ENCODE peak calls at places on chromosomes 6 and 20, in five cellular contexts. One of them, this sample, is unnamed.

GRCh38 chr20:63372971-63373885 is 12.1 kb upstream of the CHRNA4 start:
- DNase-seq in thyroid gland: no peak
- DNase-seq in effector memory CD4-positive, alpha-beta T cell: no peak
- DNase-seq in tibial nerve: no peak
- DNase-seq in left ventricle myocardium inferior: no peak
- DNase-seq in this sample: no peak

GRCh38 chr6:157530126-157530525 is 149.1 kb downstream of the ZDHHC14 start:
- DNase-seq in effector memory CD4-positive, alpha-beta T cell: no peak
- DNase-seq in thyroid gland: no peak
- DNase-seq in left ventricle myocardium inferior: no peak
- DNase-seq in tibial nerve: no peak
- DNase-seq in this sample: no peak

GRCh38 chr20:40654876-40655275 is 34.2 kb downstream of the MAFB start:
- DNase-seq in left ventricle myocardium inferior: peak; percentile 53
- DNase-seq in effector memory CD4-positive, alpha-beta T cell: no peak
- DNase-seq in tibial nerve: peak; percentile 21
- DNase-seq in thyroid gland: no peak
- DNase-seq in this sample: no peak

GRCh38 chr20:37823276-37823980 is 79.5 kb upstream of the VSTM2L start:
- DNase-seq in left ventricle myocardium inferior: no peak
- DNase-seq in effector memory CD4-positive, alpha-beta T cell: no peak
- DNase-seq in thyroid gland: no peak
- DNase-seq in tibial nerve: no peak
- DNase-seq in this sample: no peak

GRCh38 chr20:35306931-35307517 is 14.8 kb upstream of the FAM83C start:
- DNase-seq in effector memory CD4-positive, alpha-beta T cell: no peak
- DNase-seq in tibial nerve: peak; percentile 26
- DNase-seq in left ventricle myocardium inferior: peak; percentile 25
- DNase-seq in thyroid gland: peak; percentile 62
- DNase-seq in this sample: peak; percentile 52

GRCh38 chr6:91646649-91647048 is 1059.8 kb upstream of the MAP3K7 start:
- DNase-seq in tibial nerve: no peak
- DNase-seq in left ventricle myocardium inferior: no peak
- DNase-seq in thyroid gland: no peak
- DNase-seq in effector memory CD4-positive, alpha-beta T cell: no peak
- DNase-seq in this sample: no peak

GRCh38 chr20:17941087-17941825 is 27.3 kb downstream of the SNX5 start:
- DNase-seq in effector memory CD4-positive, alpha-beta T cell: no peak
- DNase-seq in tibial nerve: no peak
- DNase-seq in left ventricle myocardium inferior: no peak
- DNase-seq in thyroid gland: no peak
- DNase-seq in this sample: no peak

GRCh38 chr6:97292671-97293070 is 9.7 kb upstream of the MMS22L start:
- DNase-seq in effector memory CD4-positive, alpha-beta T cell: no peak
- DNase-seq in thyroid gland: no peak
- DNase-seq in tibial nerve: no peak
- DNase-seq in left ventricle myocardium inferior: no peak
- DNase-seq in this sample: no peak

GRCh38 chr6:21305827-21306469 is 287.6 kb upstream of the SOX4 start:
- DNase-seq in left ventricle myocardium inferior: no peak
- DNase-seq in thyroid gland: no peak
- DNase-seq in tibial nerve: no peak
- DNase-seq in effector memory CD4-positive, alpha-beta T cell: no peak
- DNase-seq in this sample: no peak

GRCh38 chr20:46388201-46388836 is 18.1 kb downstream of the ELMO2 start:
- DNase-seq in tibial nerve: no peak
- DNase-seq in effector memory CD4-positive, alpha-beta T cell: no peak
- DNase-seq in left ventricle myocardium inferior: no peak
- DNase-seq in thyroid gland: no peak
- DNase-seq in this sample: no peak

GRCh38 chr6:149815788-149816187 is 48.4 kb downstream of the LRP11 start:
- DNase-seq in thyroid gland: no peak
- DNase-seq in effector memory CD4-positive, alpha-beta T cell: no peak
- DNase-seq in left ventricle myocardium inferior: no peak
- DNase-seq in tibial nerve: no peak
- DNase-seq in this sample: no peak

GRCh38 chr6:69487688-69488087 is 309.1 kb downstream of the LMBRD1 start:
- DNase-seq in tibial nerve: no peak
- DNase-seq in effector memory CD4-positive, alpha-beta T cell: no peak
- DNase-seq in left ventricle myocardium inferior: no peak
- DNase-seq in thyroid gland: no peak
- DNase-seq in this sample: no peak

GRCh38 chr6:10791673-10792072 is 44.1 kb downstream of the TMEM14B start:
- DNase-seq in left ventricle myocardium inferior: no peak
- DNase-seq in effector memory CD4-positive, alpha-beta T cell: no peak
- DNase-seq in tibial nerve: no peak
- DNase-seq in thyroid gland: no peak
- DNase-seq in this sample: no peak

GRCh38 chr6:148518371-148519156 is 175.9 kb downstream of the SASH1 start:
- DNase-seq in left ventricle myocardium inferior: peak; percentile 53
- DNase-seq in effector memory CD4-positive, alpha-beta T cell: no peak
- DNase-seq in tibial nerve: peak; percentile 49
- DNase-seq in thyroid gland: no peak
- DNase-seq in this sample: no peak

GRCh38 chr6:5968817-5969726 is 37.7 kb downstream of the NRN1 start:
- DNase-seq in tibial nerve: no peak
- DNase-seq in thyroid gland: peak; percentile 87
- DNase-seq in left ventricle myocardium inferior: peak; percentile 62
- DNase-seq in effector memory CD4-positive, alpha-beta T cell: no peak
- DNase-seq in this sample: peak; percentile 56

GRCh38 chr6:82015043-82015442 is 232.5 kb downstream of the IBTK start:
- DNase-seq in tibial nerve: no peak
- DNase-seq in thyroid gland: no peak
- DNase-seq in effector memory CD4-positive, alpha-beta T cell: no peak
- DNase-seq in left ventricle myocardium inferior: no peak
- DNase-seq in this sample: no peak

GRCh38 chr6:166561766-166562165 is 24.7 kb downstream of the RAMACL start:
- DNase-seq in thyroid gland: no peak
- DNase-seq in tibial nerve: no peak
- DNase-seq in left ventricle myocardium inferior: no peak
- DNase-seq in effector memory CD4-positive, alpha-beta T cell: no peak
- DNase-seq in this sample: no peak

DNA sequence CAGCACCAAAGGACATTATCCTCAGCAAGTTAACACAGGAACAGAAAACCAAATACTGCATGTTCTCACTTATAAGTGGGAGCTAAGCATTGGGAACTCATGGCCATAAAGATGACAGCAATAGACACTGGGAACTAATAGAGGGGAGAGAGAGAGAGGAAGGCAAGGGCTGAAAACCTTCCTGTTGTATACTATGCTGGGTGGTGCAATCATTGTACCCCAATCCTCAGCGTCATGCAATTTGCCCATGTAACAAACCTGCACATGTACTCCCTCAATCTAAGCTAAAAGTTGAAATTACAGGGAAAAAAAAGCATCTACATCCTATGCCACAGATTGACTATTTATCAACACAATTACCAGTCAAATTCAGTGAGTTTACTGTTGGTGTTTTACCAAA is 20.0 kb upstream of the VNN1 start:
- DNase-seq in left ventricle myocardium inferior: no peak
- DNase-seq in effector memory CD4-positive, alpha-beta T cell: no peak
- DNase-seq in tibial nerve: no peak
- DNase-seq in thyroid gland: no peak
- DNase-seq in this sample: no peak
- H3K27ac ChIP-seq in left ventricle myocardium inferior: no peak overlapping the region
- H3K27ac ChIP-seq in effector memory CD4-positive, alpha-beta T cell: no peak overlapping the region
- H3K27ac ChIP-seq in tibial nerve: no peak overlapping the region
- H3K27ac ChIP-seq in thyroid gland: no peak overlapping the region
- H3K27ac ChIP-seq in this sample: no peak overlapping the region

DNA sequence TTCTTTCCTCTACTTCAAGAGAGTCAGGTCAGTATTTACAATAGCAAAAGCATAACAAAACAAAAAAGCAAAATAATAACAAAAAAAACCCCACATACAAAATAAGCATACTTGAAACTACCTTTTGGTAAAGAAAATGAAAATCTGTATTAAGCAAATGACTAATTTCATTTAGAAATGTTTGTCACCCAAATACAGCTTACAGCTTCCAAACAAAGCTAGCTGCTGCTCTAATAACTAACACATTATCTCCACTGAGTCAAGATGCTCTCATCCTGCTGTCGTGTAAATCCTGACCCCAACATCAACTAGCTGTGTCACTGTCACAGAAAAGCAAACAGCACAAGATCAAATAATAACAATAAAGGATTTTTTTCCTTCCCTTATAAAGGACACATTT is 21.7 kb downstream of the MAP7 start:
- DNase-seq in effector memory CD4-positive, alpha-beta T cell: no peak
- DNase-seq in tibial nerve: no peak
- DNase-seq in thyroid gland: no peak
- DNase-seq in left ventricle myocardium inferior: no peak
- DNase-seq in this sample: no peak
- H3K27ac ChIP-seq in effector memory CD4-positive, alpha-beta T cell: no peak overlapping the region
- H3K27ac ChIP-seq in tibial nerve: no peak overlapping the region
- H3K27ac ChIP-seq in thyroid gland: no peak overlapping the region
- H3K27ac ChIP-seq in left ventricle myocardium inferior: no peak overlapping the region
- H3K27ac ChIP-seq in this sample: no peak overlapping the region

GRCh38 chr6:22827760-22828159 is 258.4 kb downstream of the HDGFL1 start:
- DNase-seq in thyroid gland: no peak
- DNase-seq in tibial nerve: no peak
- DNase-seq in left ventricle myocardium inferior: no peak
- DNase-seq in effector memory CD4-positive, alpha-beta T cell: no peak
- DNase-seq in this sample: no peak
- H3K27ac ChIP-seq in thyroid gland: peak overlapping the region; percentile 87
- H3K27ac ChIP-seq in tibial nerve: no peak overlapping the region
- H3K27ac ChIP-seq in left ventricle myocardium inferior: peak overlapping the region; percentile 67
- H3K27ac ChIP-seq in effector memory CD4-positive, alpha-beta T cell: no peak overlapping the region
- H3K27ac ChIP-seq in this sample: peak overlapping the region; percentile 65

GRCh38 chr6:37187321-37188022 is 17.5 kb downstream of the PIM1 start:
- DNase-seq in tibial nerve: no peak
- DNase-seq in left ventricle myocardium inferior: no peak
- DNase-seq in effector memory CD4-positive, alpha-beta T cell: no peak
- DNase-seq in thyroid gland: no peak
- DNase-seq in this sample: no peak
- H3K27ac ChIP-seq in tibial nerve: no peak overlapping the region
- H3K27ac ChIP-seq in left ventricle myocardium inferior: no peak overlapping the region
- H3K27ac ChIP-seq in effector memory CD4-positive, alpha-beta T cell: peak overlapping the region; percentile 4
- H3K27ac ChIP-seq in thyroid gland: no peak overlapping the region
- H3K27ac ChIP-seq in this sample: no peak overlapping the region

GRCh38 chr6:124961468-124961783 is 811 bp upstream of the RNF217 start:
- DNase-seq in left ventricle myocardium inferior: no peak
- DNase-seq in thyroid gland: no peak
- DNase-seq in tibial nerve: no peak
- DNase-seq in effector memory CD4-positive, alpha-beta T cell: no peak
- DNase-seq in this sample: no peak
- H3K27ac ChIP-seq in left ventricle myocardium inferior: peak overlapping the region; percentile 93
- H3K27ac ChIP-seq in thyroid gland: peak overlapping the region; percentile 99
- H3K27ac ChIP-seq in tibial nerve: peak overlapping the region; percentile 97
- H3K27ac ChIP-seq in effector memory CD4-positive, alpha-beta T cell: no peak overlapping the region
- H3K27ac ChIP-seq in this sample: peak overlapping the region; percentile 89

DNA sequence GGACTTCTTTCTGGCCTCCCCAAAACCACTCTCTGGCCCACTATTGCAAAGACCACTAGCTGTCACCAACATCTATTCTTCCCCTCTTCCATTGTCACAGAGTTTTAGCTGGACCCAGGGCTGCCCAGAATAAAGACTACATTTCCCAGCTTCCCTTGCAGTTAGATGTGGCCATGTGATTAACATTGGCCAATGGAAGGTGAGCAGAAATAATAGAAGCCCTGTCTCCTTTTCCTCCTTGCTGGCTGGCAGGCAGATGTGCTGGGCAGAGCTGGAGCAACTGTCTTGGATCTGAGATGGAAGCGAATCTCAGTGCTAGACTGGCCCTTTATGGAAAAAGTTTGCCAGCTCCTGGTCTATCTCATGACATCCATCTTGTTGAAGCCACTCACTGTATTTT is 97.0 kb downstream of the KCNB1 start:
- DNase-seq in tibial nerve: no peak
- DNase-seq in left ventricle myocardium inferior: no peak
- DNase-seq in effector memory CD4-positive, alpha-beta T cell: no peak
- DNase-seq in thyroid gland: no peak
- DNase-seq in this sample: no peak
- H3K27ac ChIP-seq in tibial nerve: no peak overlapping the region
- H3K27ac ChIP-seq in left ventricle myocardium inferior: no peak overlapping the region
- H3K27ac ChIP-seq in effector memory CD4-positive, alpha-beta T cell: no peak overlapping the region
- H3K27ac ChIP-seq in thyroid gland: no peak overlapping the region
- H3K27ac ChIP-seq in this sample: no peak overlapping the region